ENCODE peak calls at places on chromosomes 13 and 19, in ten cellular contexts. G, Y, F, C, L, T, E, V, R and W are unnamed samples.

GRCh38 chr19:22976248-22976647 is 26.7 kb downstream of the ZNF728 start:
- DNase-seq in G (no peak), Y (no peak), F (no peak), C (no peak), L (no peak), T (no peak), E (no peak), V (no peak), R (no peak), W (no peak)

GRCh38 chr13:25169356-25169755 is 2.7 kb downstream of the AMER2 start:
- DNase-seq in G (no peak), Y (no peak), F (no peak), C (no peak), L (no peak), T (no peak), E (no peak), V (no peak), R (peak), W (no peak)

GRCh38 chr13:77002590-77003190 is 10.8 kb downstream of the CLN5 start:
- DNase-seq in G (no peak), Y (no peak), F (no peak), C (peak), L (peak), T (no peak), E (no peak), V (peak), R (peak), W (no peak)

GRCh38 chr13:52832268-52832667 is 16.2 kb downstream of the PCDH8 start:
- DNase-seq in G (no peak), Y (no peak), F (no peak), C (no peak), L (no peak), T (no peak), E (no peak), V (no peak), R (no peak), W (no peak)

GRCh38 chr19:45637890-45638667 is 1.1 kb downstream of the EML2 start:
- DNase-seq in G (no peak), Y (no peak), F (no peak), C (peak), L (no peak), T (no peak), E (no peak), V (no peak), R (no peak), W (no peak)

GRCh38 chr19:39818626-39819097 is 15.3 kb downstream of the DYRK1B start:
- DNase-seq in G (no peak), Y (no peak), F (no peak), C (no peak), L (no peak), T (no peak), E (no peak), V (no peak), R (no peak), W (no peak)

GRCh38 chr19:40444181-40445005 is at the start of gene SERTAD3:
- DNase-seq in G (peak), Y (peak), F (peak), C (peak), L (peak), T (peak), E (peak), V (peak), R (peak), W (peak)

GRCh38 chr19:3604227-3604986 is 2.3 kb downstream of the TBXA2R start:
- DNase-seq in G (no peak), Y (no peak), F (no peak), C (no peak), L (no peak), T (no peak), E (no peak), V (no peak), R (no peak), W (no peak)

GRCh38 chr19:29084266-29084665 is 128.7 kb downstream of the UQCRFS1 start:
- DNase-seq in G (no peak), Y (no peak), F (no peak), C (no peak), L (no peak), T (peak), E (no peak), V (peak), R (no peak), W (no peak)

GRCh38 chr13:45162821-45163220 is 38.0 kb downstream of the KCTD4 start:
- DNase-seq in G (peak), Y (no peak), F (no peak), C (peak), L (peak), T (no peak), E (no peak), V (no peak), R (no peak), W (no peak)

GRCh38 chr19:39805120-39805519 is 26.5 kb downstream of the LEUTX start:
- DNase-seq in G (no peak), Y (no peak), F (no peak), C (peak), L (peak), T (no peak), E (no peak), V (no peak), R (no peak), W (no peak)

GRCh38 chr19:7199613-7200533 is 94.3 kb downstream of the INSR start:
- DNase-seq in G (no peak), Y (no peak), F (no peak), C (peak), L (no peak), T (no peak), E (no peak), V (no peak), R (no peak), W (no peak)

GRCh38 chr13:83485101-83485500 is 397.2 kb downstream of the SLITRK1 start:
- DNase-seq in G (no peak), Y (no peak), F (no peak), C (no peak), L (no peak), T (no peak), E (no peak), V (no peak), R (no peak), W (no peak)

GRCh38 chr19:30363073-30363472 is 9.1 kb upstream of the ZNF536 start:
- DNase-seq in G (no peak), Y (no peak), F (no peak), C (no peak), L (no peak), T (no peak), E (no peak), V (no peak), R (no peak), W (no peak)

GRCh38 chr13:112238436-112238995 is 137.6 kb upstream of the SPACA7 start:
- DNase-seq in G (no peak), Y (no peak), F (no peak), C (no peak), L (no peak), T (no peak), E (no peak), V (no peak), R (no peak), W (no peak)

GRCh38 chr19:28878862-28879566 is 333.9 kb downstream of the UQCRFS1 start:
- DNase-seq in G (no peak), Y (peak), F (peak), C (peak), L (peak), T (peak), E (peak), V (peak), R (peak), W (peak)

GRCh38 chr13:38401276-38401675 is 51.6 kb downstream of the UFM1 start:
- DNase-seq in G (no peak), Y (no peak), F (no peak), C (no peak), L (no peak), T (no peak), E (no peak), V (no peak), R (no peak), W (no peak)

GRCh38 chr19:8610041-8610927 is at the start of gene ADAMTS10:
- DNase-seq in G (no peak), Y (no peak), F (no peak), C (peak), L (peak), T (peak), E (peak), V (peak), R (no peak), W (peak)

GRCh38 chr19:1690570-1691307 is 38.3 kb upstream of the TCF3 start:
- DNase-seq in G (no peak), Y (peak), F (peak), C (no peak), L (peak), T (peak), E (peak), V (peak), R (no peak), W (peak)

GRCh38 chr19:1422360-1422759 is 15.0 kb downstream of the DAZAP1 start:
- DNase-seq in G (no peak), Y (no peak), F (no peak), C (no peak), L (peak), T (no peak), E (no peak), V (no peak), R (no peak), W (no peak)

GRCh38 chr13:43915451-43915850 is 35.7 kb downstream of the LACC1 start:
- DNase-seq in G (no peak), Y (no peak), F (no peak), C (peak), L (no peak), T (no peak), E (no peak), V (no peak), R (no peak), W (no peak)

GRCh38 chr13:37615271-37615670 is 16.7 kb upstream of the POSTN start:
- DNase-seq in G (no peak), Y (no peak), F (no peak), C (no peak), L (no peak), T (no peak), E (no peak), V (no peak), R (no peak), W (no peak)

GRCh38 chr19:44694184-44694579 is 4.8 kb upstream of the CEACAM16 start:
- DNase-seq in G (no peak), Y (no peak), F (no peak), C (no peak), L (no peak), T (peak), E (no peak), V (peak), R (no peak), W (no peak)

GRCh38 chr13:113820813-113821651 is 42.8 kb downstream of the GAS6 start:
- DNase-seq in G (peak), Y (no peak), F (no peak), C (peak), L (peak), T (no peak), E (no peak), V (no peak), R (peak), W (no peak)

GRCh38 chr13:74026753-74027152 is 107.5 kb downstream of the KLF12 start:
- DNase-seq in G (no peak), Y (peak), F (no peak), C (peak), L (peak), T (peak), E (peak), V (no peak), R (peak), W (peak)

GRCh38 chr19:19381007-19381926 is 24.2 kb upstream of the GATAD2A start:
- DNase-seq in G (no peak), Y (no peak), F (peak), C (no peak), L (no peak), T (no peak), E (no peak), V (no peak), R (no peak), W (no peak)

GRCh38 chr19:29795461-29795860 is 16.3 kb upstream of the CCNE1 start:
- DNase-seq in G (no peak), Y (no peak), F (peak), C (no peak), L (no peak), T (no peak), E (no peak), V (no peak), R (no peak), W (no peak)

GRCh38 chr19:43780706-43781525 is at the start of gene KCNN4:
- DNase-seq in G (no peak), Y (peak), F (no peak), C (peak), L (no peak), T (peak), E (peak), V (no peak), R (no peak), W (peak)

GRCh38 chr19:269241-269640 is 22.0 kb downstream of the PLPP2 start:
- DNase-seq in G (no peak), Y (no peak), F (no peak), C (no peak), L (no peak), T (no peak), E (no peak), V (no peak), R (no peak), W (no peak)

GRCh38 chr13:46648166-46648607 is 95.2 kb downstream of the LRCH1 start:
- DNase-seq in G (no peak), Y (no peak), F (no peak), C (peak), L (peak), T (no peak), E (no peak), V (no peak), R (no peak), W (no peak)

GRCh38 chr19:46271488-46272197 is 25.2 kb upstream of the HIF3A start:
- DNase-seq in G (peak), Y (no peak), F (no peak), C (peak), L (peak), T (no peak), E (no peak), V (no peak), R (no peak), W (no peak)

GRCh38 chr19:40908981-40909380 is 26.9 kb upstream of the CYP2A7 start:
- DNase-seq in G (no peak), Y (peak), F (no peak), C (no peak), L (no peak), T (no peak), E (peak), V (no peak), R (no peak), W (no peak)

GRCh38 chr13:82370306-82370705 is 1512.0 kb downstream of the SLITRK1 start:
- DNase-seq in G (no peak), Y (no peak), F (no peak), C (no peak), L (no peak), T (no peak), E (no peak), V (no peak), R (no peak), W (no peak)

GRCh38 chr19:48442116-48443035 is 3.4 kb upstream of the GRWD1 start:
- DNase-seq in G (no peak), Y (no peak), F (no peak), C (no peak), L (no peak), T (no peak), E (no peak), V (no peak), R (no peak), W (no peak)